ENCODE peak calls at places on chromosome 10, in eight cellular contexts. X is activated CD8-positive, alpha-beta T cell treated with anti-CD3 and anti-CD28 coated beads, Interleukin-2, amount 10 ng/mL, durations not matched to agents 7 days and 5 days; Y is GM12891; N is stimulated activated naive B cell treated with anti-CD40 and anti-IgM and Interleukin-4, amounts not matched to agents 10 μg/mL and 1 μg/mL and 100 μg/mL, for 72 hours; T is NCI-H82; J is prostate gland; R is EL; V is Calu3. B is an unnamed sample.

GRCh38 chr10:44064317-44064716 is 320.6 kb downstream of the CXCL12 start:
- DNase-seq in X (no peak), Y (no peak), N (no peak), T (no peak), J (no peak), R (no peak), V (no peak), B (no peak)

GRCh38 chr10:27100800-27101347 is 580 bp upstream of the ANKRD26 start:
- DNase-seq in X (peak; percentile 52), Y (no peak), N (no peak), T (peak; percentile 77), J (no peak), R (no peak), V (no peak), B (peak; percentile 1)

GRCh38 chr10:52028518-52028858 is 285.6 kb upstream of the DKK1 start:
- DNase-seq in X (no peak), Y (no peak), N (no peak), T (no peak), J (no peak), R (no peak), V (no peak), B (no peak)

GRCh38 chr10:125017547-125018298 is 75.8 kb downstream of the ZRANB1 start:
- DNase-seq in X (no peak), Y (no peak), N (no peak), T (peak; percentile 59), J (no peak), R (no peak), V (no peak), B (no peak)

GRCh38 chr10:86823565-86823964 is 67.1 kb downstream of the BMPR1A start:
- DNase-seq in X (no peak), Y (no peak), N (no peak), T (no peak), J (no peak), R (no peak), V (no peak), B (no peak)

GRCh38 chr10:4294271-4294670 is 509.3 kb upstream of the KLF6 start:
- DNase-seq in X (no peak), Y (no peak), N (no peak), T (no peak), J (no peak), R (no peak), V (no peak), B (no peak)

GRCh38 chr10:102632394-102633062 is 11.8 kb upstream of the TRIM8 start:
- DNase-seq in X (no peak), Y (no peak), N (no peak), T (no peak), J (no peak), R (peak; percentile 45), V (no peak), B (no peak)

GRCh38 chr10:1634239-1634638 is 103.1 kb downstream of the ADARB2 start:
- DNase-seq in X (no peak), Y (no peak), N (no peak), T (no peak), J (no peak), R (no peak), V (no peak), B (no peak)